ENCODE peak calls at places on chromosomes 1 and 21, in nine cellular contexts. One of them, this sample, is unnamed.

GRCh38 chr1:66954208-66954607 is 29.4 kb downstream of the MIER1 start:
- DNase-seq in GM23248: no peak
- DNase-seq in AG04450: no peak
- DNase-seq in AG10803: no peak
- DNase-seq in stimulated activated CD4-positive, alpha-beta T cell treated with anti-CD3 and anti-CD28 coated beads, Interleukin-1b, Interleukin-23, amount 100 ng/mL, for 4 hours: no peak
- DNase-seq in Calu3: no peak
- DNase-seq in glutamatergic neuron: no peak
- DNase-seq in skeletal muscle cell: no peak
- DNase-seq in NCI-H1092: no peak
- DNase-seq in this sample: no peak

GRCh38 chr1:109201123-109201703 is 12.5 kb upstream of the SARS1 start:
- DNase-seq in GM23248: peak
- DNase-seq in AG04450: peak
- DNase-seq in AG10803: peak
- DNase-seq in stimulated activated CD4-positive, alpha-beta T cell treated with anti-CD3 and anti-CD28 coated beads, Interleukin-1b, Interleukin-23, amount 100 ng/mL, for 4 hours: peak
- DNase-seq in Calu3: peak
- DNase-seq in glutamatergic neuron: peak
- DNase-seq in skeletal muscle cell: peak
- DNase-seq in NCI-H1092: no peak
- DNase-seq in this sample: no peak

GRCh38 chr1:25501235-25502058 is 42.0 kb upstream of the LDLRAP1 start:
- DNase-seq in GM23248: peak
- DNase-seq in AG04450: peak
- DNase-seq in AG10803: peak
- DNase-seq in stimulated activated CD4-positive, alpha-beta T cell treated with anti-CD3 and anti-CD28 coated beads, Interleukin-1b, Interleukin-23, amount 100 ng/mL, for 4 hours: no peak
- DNase-seq in Calu3: no peak
- DNase-seq in glutamatergic neuron: peak
- DNase-seq in skeletal muscle cell: peak
- DNase-seq in NCI-H1092: no peak
- DNase-seq in this sample: peak

GRCh38 chr1:219659682-219660081 is 46.8 kb upstream of the ZC3H11B start:
- DNase-seq in GM23248: peak
- DNase-seq in AG04450: peak
- DNase-seq in AG10803: peak
- DNase-seq in stimulated activated CD4-positive, alpha-beta T cell treated with anti-CD3 and anti-CD28 coated beads, Interleukin-1b, Interleukin-23, amount 100 ng/mL, for 4 hours: no peak
- DNase-seq in Calu3: no peak
- DNase-seq in glutamatergic neuron: no peak
- DNase-seq in skeletal muscle cell: peak
- DNase-seq in NCI-H1092: peak
- DNase-seq in this sample: no peak

GRCh38 chr1:94113592-94114322 is 7.2 kb downstream of the ABCA4 start:
- DNase-seq in GM23248: no peak
- DNase-seq in AG04450: no peak
- DNase-seq in AG10803: no peak
- DNase-seq in stimulated activated CD4-positive, alpha-beta T cell treated with anti-CD3 and anti-CD28 coated beads, Interleukin-1b, Interleukin-23, amount 100 ng/mL, for 4 hours: no peak
- DNase-seq in Calu3: no peak
- DNase-seq in glutamatergic neuron: no peak
- DNase-seq in skeletal muscle cell: no peak
- DNase-seq in NCI-H1092: no peak
- DNase-seq in this sample: no peak

GRCh38 chr21:14482165-14482564 is 64.0 kb downstream of the SAMSN1 start:
- DNase-seq in GM23248: no peak
- DNase-seq in AG04450: no peak
- DNase-seq in AG10803: no peak
- DNase-seq in stimulated activated CD4-positive, alpha-beta T cell treated with anti-CD3 and anti-CD28 coated beads, Interleukin-1b, Interleukin-23, amount 100 ng/mL, for 4 hours: no peak
- DNase-seq in Calu3: no peak
- DNase-seq in glutamatergic neuron: no peak
- DNase-seq in skeletal muscle cell: no peak
- DNase-seq in NCI-H1092: no peak
- DNase-seq in this sample: no peak

GRCh38 chr1:234315091-234315541 is 58.1 kb upstream of the COA6 start:
- DNase-seq in GM23248: peak
- DNase-seq in AG04450: no peak
- DNase-seq in AG10803: peak
- DNase-seq in stimulated activated CD4-positive, alpha-beta T cell treated with anti-CD3 and anti-CD28 coated beads, Interleukin-1b, Interleukin-23, amount 100 ng/mL, for 4 hours: no peak
- DNase-seq in Calu3: no peak
- DNase-seq in glutamatergic neuron: no peak
- DNase-seq in skeletal muscle cell: peak
- DNase-seq in NCI-H1092: no peak
- DNase-seq in this sample: no peak

GRCh38 chr1:246748867-246749266 is 24.7 kb downstream of the SCCPDH start:
- DNase-seq in GM23248: peak
- DNase-seq in AG04450: no peak
- DNase-seq in AG10803: no peak
- DNase-seq in stimulated activated CD4-positive, alpha-beta T cell treated with anti-CD3 and anti-CD28 coated beads, Interleukin-1b, Interleukin-23, amount 100 ng/mL, for 4 hours: no peak
- DNase-seq in Calu3: no peak
- DNase-seq in glutamatergic neuron: no peak
- DNase-seq in skeletal muscle cell: no peak
- DNase-seq in NCI-H1092: no peak
- DNase-seq in this sample: no peak

GRCh38 chr1:50735443-50735842 is 224.6 kb downstream of the FAF1 start:
- DNase-seq in GM23248: peak
- DNase-seq in AG04450: no peak
- DNase-seq in AG10803: peak
- DNase-seq in stimulated activated CD4-positive, alpha-beta T cell treated with anti-CD3 and anti-CD28 coated beads, Interleukin-1b, Interleukin-23, amount 100 ng/mL, for 4 hours: no peak
- DNase-seq in Calu3: no peak
- DNase-seq in glutamatergic neuron: no peak
- DNase-seq in skeletal muscle cell: no peak
- DNase-seq in NCI-H1092: no peak
- DNase-seq in this sample: no peak

GRCh38 chr1:166840309-166841302 is 1.3 kb downstream of the POGK start:
- DNase-seq in GM23248: peak
- DNase-seq in AG04450: peak
- DNase-seq in AG10803: peak
- DNase-seq in stimulated activated CD4-positive, alpha-beta T cell treated with anti-CD3 and anti-CD28 coated beads, Interleukin-1b, Interleukin-23, amount 100 ng/mL, for 4 hours: no peak
- DNase-seq in Calu3: no peak
- DNase-seq in glutamatergic neuron: no peak
- DNase-seq in skeletal muscle cell: no peak
- DNase-seq in NCI-H1092: no peak
- DNase-seq in this sample: no peak

GRCh38 chr21:42627527-42628289 is 25.7 kb upstream of the PDE9A start:
- DNase-seq in GM23248: no peak
- DNase-seq in AG04450: no peak
- DNase-seq in AG10803: no peak
- DNase-seq in stimulated activated CD4-positive, alpha-beta T cell treated with anti-CD3 and anti-CD28 coated beads, Interleukin-1b, Interleukin-23, amount 100 ng/mL, for 4 hours: no peak
- DNase-seq in Calu3: no peak
- DNase-seq in glutamatergic neuron: no peak
- DNase-seq in skeletal muscle cell: no peak
- DNase-seq in NCI-H1092: no peak
- DNase-seq in this sample: no peak

GRCh38 chr1:221777434-221778072 is 35.7 kb upstream of the DUSP10 start:
- DNase-seq in GM23248: no peak
- DNase-seq in AG04450: no peak
- DNase-seq in AG10803: no peak
- DNase-seq in stimulated activated CD4-positive, alpha-beta T cell treated with anti-CD3 and anti-CD28 coated beads, Interleukin-1b, Interleukin-23, amount 100 ng/mL, for 4 hours: no peak
- DNase-seq in Calu3: no peak
- DNase-seq in glutamatergic neuron: no peak
- DNase-seq in skeletal muscle cell: no peak
- DNase-seq in NCI-H1092: no peak
- DNase-seq in this sample: no peak

GRCh38 chr21:10272216-10272615 is 249.2 kb upstream of the TPTE start:
- DNase-seq in GM23248: peak
- DNase-seq in AG04450: no peak
- DNase-seq in AG10803: no peak
- DNase-seq in stimulated activated CD4-positive, alpha-beta T cell treated with anti-CD3 and anti-CD28 coated beads, Interleukin-1b, Interleukin-23, amount 100 ng/mL, for 4 hours: no peak
- DNase-seq in Calu3: no peak
- DNase-seq in glutamatergic neuron: no peak
- DNase-seq in skeletal muscle cell: no peak
- DNase-seq in NCI-H1092: no peak
- DNase-seq in this sample: no peak

GRCh38 chr1:6419803-6420593 is at the start of gene HES2:
- DNase-seq in GM23248: peak
- DNase-seq in AG04450: no peak
- DNase-seq in AG10803: no peak
- DNase-seq in stimulated activated CD4-positive, alpha-beta T cell treated with anti-CD3 and anti-CD28 coated beads, Interleukin-1b, Interleukin-23, amount 100 ng/mL, for 4 hours: no peak
- DNase-seq in Calu3: peak
- DNase-seq in glutamatergic neuron: peak
- DNase-seq in skeletal muscle cell: no peak
- DNase-seq in NCI-H1092: no peak
- DNase-seq in this sample: no peak

GRCh38 chr1:15219280-15220023 is 27.6 kb upstream of the FHAD1 start:
- DNase-seq in GM23248: no peak
- DNase-seq in AG04450: no peak
- DNase-seq in AG10803: no peak
- DNase-seq in stimulated activated CD4-positive, alpha-beta T cell treated with anti-CD3 and anti-CD28 coated beads, Interleukin-1b, Interleukin-23, amount 100 ng/mL, for 4 hours: no peak
- DNase-seq in Calu3: no peak
- DNase-seq in glutamatergic neuron: no peak
- DNase-seq in skeletal muscle cell: no peak
- DNase-seq in NCI-H1092: no peak
- DNase-seq in this sample: no peak

GRCh38 chr21:46097826-46098286 is at the start of gene COL6A2:
- DNase-seq in GM23248: peak
- DNase-seq in AG04450: no peak
- DNase-seq in AG10803: peak
- DNase-seq in stimulated activated CD4-positive, alpha-beta T cell treated with anti-CD3 and anti-CD28 coated beads, Interleukin-1b, Interleukin-23, amount 100 ng/mL, for 4 hours: peak
- DNase-seq in Calu3: peak
- DNase-seq in glutamatergic neuron: peak
- DNase-seq in skeletal muscle cell: no peak
- DNase-seq in NCI-H1092: no peak
- DNase-seq in this sample: no peak

GRCh38 chr1:48776400-48777218 is at the start of gene BEND5:
- DNase-seq in GM23248: peak
- DNase-seq in AG04450: peak
- DNase-seq in AG10803: no peak
- DNase-seq in stimulated activated CD4-positive, alpha-beta T cell treated with anti-CD3 and anti-CD28 coated beads, Interleukin-1b, Interleukin-23, amount 100 ng/mL, for 4 hours: peak
- DNase-seq in Calu3: peak
- DNase-seq in glutamatergic neuron: peak
- DNase-seq in skeletal muscle cell: peak
- DNase-seq in NCI-H1092: peak
- DNase-seq in this sample: no peak

GRCh38 chr1:5742801-5743200 is 249.4 kb downstream of the NPHP4 start:
- DNase-seq in GM23248: no peak
- DNase-seq in AG04450: no peak
- DNase-seq in AG10803: no peak
- DNase-seq in stimulated activated CD4-positive, alpha-beta T cell treated with anti-CD3 and anti-CD28 coated beads, Interleukin-1b, Interleukin-23, amount 100 ng/mL, for 4 hours: no peak
- DNase-seq in Calu3: no peak
- DNase-seq in glutamatergic neuron: no peak
- DNase-seq in skeletal muscle cell: no peak
- DNase-seq in NCI-H1092: no peak
- DNase-seq in this sample: no peak

GRCh38 chr1:21741206-21741605 is 41.7 kb downstream of the USP48 start:
- DNase-seq in GM23248: no peak
- DNase-seq in AG04450: peak
- DNase-seq in AG10803: peak
- DNase-seq in stimulated activated CD4-positive, alpha-beta T cell treated with anti-CD3 and anti-CD28 coated beads, Interleukin-1b, Interleukin-23, amount 100 ng/mL, for 4 hours: no peak
- DNase-seq in Calu3: no peak
- DNase-seq in glutamatergic neuron: no peak
- DNase-seq in skeletal muscle cell: no peak
- DNase-seq in NCI-H1092: no peak
- DNase-seq in this sample: no peak

GRCh38 chr1:15939181-15940109 is 36.5 kb downstream of the ZBTB17 start:
- DNase-seq in GM23248: peak
- DNase-seq in AG04450: no peak
- DNase-seq in AG10803: peak
- DNase-seq in stimulated activated CD4-positive, alpha-beta T cell treated with anti-CD3 and anti-CD28 coated beads, Interleukin-1b, Interleukin-23, amount 100 ng/mL, for 4 hours: no peak
- DNase-seq in Calu3: no peak
- DNase-seq in glutamatergic neuron: no peak
- DNase-seq in skeletal muscle cell: no peak
- DNase-seq in NCI-H1092: no peak
- DNase-seq in this sample: no peak

GRCh38 chr1:91513160-91513559 is 12.5 kb downstream of the CDC7 start:
- DNase-seq in GM23248: peak
- DNase-seq in AG04450: no peak
- DNase-seq in AG10803: peak
- DNase-seq in stimulated activated CD4-positive, alpha-beta T cell treated with anti-CD3 and anti-CD28 coated beads, Interleukin-1b, Interleukin-23, amount 100 ng/mL, for 4 hours: no peak
- DNase-seq in Calu3: no peak
- DNase-seq in glutamatergic neuron: no peak
- DNase-seq in skeletal muscle cell: no peak
- DNase-seq in NCI-H1092: no peak
- DNase-seq in this sample: no peak

GRCh38 chr1:5367306-5367705 is 624.9 kb downstream of the NPHP4 start:
- DNase-seq in GM23248: no peak
- DNase-seq in AG04450: no peak
- DNase-seq in AG10803: no peak
- DNase-seq in stimulated activated CD4-positive, alpha-beta T cell treated with anti-CD3 and anti-CD28 coated beads, Interleukin-1b, Interleukin-23, amount 100 ng/mL, for 4 hours: no peak
- DNase-seq in Calu3: no peak
- DNase-seq in glutamatergic neuron: no peak
- DNase-seq in skeletal muscle cell: no peak
- DNase-seq in NCI-H1092: no peak
- DNase-seq in this sample: no peak

GRCh38 chr1:149888999-149889289 is 10.4 kb upstream of the BOLA1 start:
- DNase-seq in GM23248: peak
- DNase-seq in AG04450: no peak
- DNase-seq in AG10803: peak
- DNase-seq in stimulated activated CD4-positive, alpha-beta T cell treated with anti-CD3 and anti-CD28 coated beads, Interleukin-1b, Interleukin-23, amount 100 ng/mL, for 4 hours: no peak
- DNase-seq in Calu3: peak
- DNase-seq in glutamatergic neuron: no peak
- DNase-seq in skeletal muscle cell: no peak
- DNase-seq in NCI-H1092: no peak
- DNase-seq in this sample: no peak

GRCh38 chr1:235651170-235651806 is 1.7 kb upstream of the GNG4 start:
- DNase-seq in GM23248: no peak
- DNase-seq in AG04450: no peak
- DNase-seq in AG10803: no peak
- DNase-seq in stimulated activated CD4-positive, alpha-beta T cell treated with anti-CD3 and anti-CD28 coated beads, Interleukin-1b, Interleukin-23, amount 100 ng/mL, for 4 hours: no peak
- DNase-seq in Calu3: no peak
- DNase-seq in glutamatergic neuron: no peak
- DNase-seq in skeletal muscle cell: no peak
- DNase-seq in NCI-H1092: no peak
- DNase-seq in this sample: no peak

GRCh38 chr1:31843506-31843905 is 27.7 kb upstream of the SPOCD1 start:
- DNase-seq in GM23248: peak
- DNase-seq in AG04450: peak
- DNase-seq in AG10803: peak
- DNase-seq in stimulated activated CD4-positive, alpha-beta T cell treated with anti-CD3 and anti-CD28 coated beads, Interleukin-1b, Interleukin-23, amount 100 ng/mL, for 4 hours: no peak
- DNase-seq in Calu3: no peak
- DNase-seq in glutamatergic neuron: no peak
- DNase-seq in skeletal muscle cell: peak
- DNase-seq in NCI-H1092: no peak
- DNase-seq in this sample: peak

GRCh38 chr1:24707659-24708058 is 37.6 kb upstream of the CLIC4 start:
- DNase-seq in GM23248: peak
- DNase-seq in AG04450: no peak
- DNase-seq in AG10803: peak
- DNase-seq in stimulated activated CD4-positive, alpha-beta T cell treated with anti-CD3 and anti-CD28 coated beads, Interleukin-1b, Interleukin-23, amount 100 ng/mL, for 4 hours: no peak
- DNase-seq in Calu3: no peak
- DNase-seq in glutamatergic neuron: no peak
- DNase-seq in skeletal muscle cell: no peak
- DNase-seq in NCI-H1092: no peak
- DNase-seq in this sample: peak

GRCh38 chr1:234957330-234958065 is 171.1 kb downstream of the TOMM20 start:
- DNase-seq in GM23248: peak
- DNase-seq in AG04450: peak
- DNase-seq in AG10803: peak
- DNase-seq in stimulated activated CD4-positive, alpha-beta T cell treated with anti-CD3 and anti-CD28 coated beads, Interleukin-1b, Interleukin-23, amount 100 ng/mL, for 4 hours: no peak
- DNase-seq in Calu3: peak
- DNase-seq in glutamatergic neuron: no peak
- DNase-seq in skeletal muscle cell: peak
- DNase-seq in NCI-H1092: no peak
- DNase-seq in this sample: peak

GRCh38 chr1:161730050-161730564 is 8.8 kb downstream of the FCRLB start:
- DNase-seq in GM23248: peak
- DNase-seq in AG04450: no peak
- DNase-seq in AG10803: peak
- DNase-seq in stimulated activated CD4-positive, alpha-beta T cell treated with anti-CD3 and anti-CD28 coated beads, Interleukin-1b, Interleukin-23, amount 100 ng/mL, for 4 hours: no peak
- DNase-seq in Calu3: peak
- DNase-seq in glutamatergic neuron: no peak
- DNase-seq in skeletal muscle cell: no peak
- DNase-seq in NCI-H1092: no peak
- DNase-seq in this sample: no peak

GRCh38 chr1:167344112-167344511 is 123.4 kb downstream of the POU2F1 start:
- DNase-seq in GM23248: peak
- DNase-seq in AG04450: no peak
- DNase-seq in AG10803: peak
- DNase-seq in stimulated activated CD4-positive, alpha-beta T cell treated with anti-CD3 and anti-CD28 coated beads, Interleukin-1b, Interleukin-23, amount 100 ng/mL, for 4 hours: no peak
- DNase-seq in Calu3: no peak
- DNase-seq in glutamatergic neuron: no peak
- DNase-seq in skeletal muscle cell: peak
- DNase-seq in NCI-H1092: no peak
- DNase-seq in this sample: no peak

GRCh38 chr1:234619794-234620247 is 9.8 kb upstream of the IRF2BP2 start:
- DNase-seq in GM23248: peak
- DNase-seq in AG04450: no peak
- DNase-seq in AG10803: no peak
- DNase-seq in stimulated activated CD4-positive, alpha-beta T cell treated with anti-CD3 and anti-CD28 coated beads, Interleukin-1b, Interleukin-23, amount 100 ng/mL, for 4 hours: no peak
- DNase-seq in Calu3: no peak
- DNase-seq in glutamatergic neuron: no peak
- DNase-seq in skeletal muscle cell: no peak
- DNase-seq in NCI-H1092: peak
- DNase-seq in this sample: no peak

GRCh38 chr1:205843031-205843859 is 6.7 kb downstream of the PM20D1 start:
- DNase-seq in GM23248: no peak
- DNase-seq in AG04450: no peak
- DNase-seq in AG10803: no peak
- DNase-seq in stimulated activated CD4-positive, alpha-beta T cell treated with anti-CD3 and anti-CD28 coated beads, Interleukin-1b, Interleukin-23, amount 100 ng/mL, for 4 hours: no peak
- DNase-seq in Calu3: no peak
- DNase-seq in glutamatergic neuron: no peak
- DNase-seq in skeletal muscle cell: no peak
- DNase-seq in NCI-H1092: no peak
- DNase-seq in this sample: no peak